ENCODE peak calls at places on chromosomes 7 and 10, in seven cellular contexts. U is dermis microvascular lymphatic vessel endothelial cell, N is RCC 7860, E is A549, X is mesothelial cell of epicardium, G is stomach, R is NCI-H446. D is an unnamed sample.

GRCh38 chr10:3265081-3265480 is 92.5 kb upstream of the PITRM1 start:
- DNase-seq in R (no peak), E (no peak), N (peak), X (no peak), U (peak), G (no peak), D (no peak)

GRCh38 chr10:3806603-3807002 is 21.6 kb upstream of the KLF6 start:
- DNase-seq in G (peak), U (peak), E (no peak), N (peak), R (no peak), X (no peak), D (no peak)

GRCh38 chr10:53236941-53237340 is 464.4 kb upstream of the MBL2 start:
- DNase-seq in R (no peak), U (no peak), X (no peak), G (no peak), E (no peak), N (no peak), D (no peak)

GRCh38 chr10:45063605-45064231 is 63.0 kb downstream of the ZNF22 start:
- DNase-seq in R (no peak), G (no peak), E (no peak), N (no peak), U (no peak), X (no peak), D (no peak)

GRCh38 chr7:84612976-84613375 is 418.4 kb upstream of the SEMA3A start:
- DNase-seq in U (no peak), E (no peak), N (no peak), X (no peak), R (no peak), G (no peak), D (no peak)

GRCh38 chr7:1922870-1923236 is 252.8 kb downstream of the ELFN1 start:
- DNase-seq in N (no peak), G (no peak), E (no peak), X (no peak), R (no peak), U (no peak), D (no peak)

GRCh38 chr7:73701357-73701995 is 18.0 kb downstream of the STX1A start:
- DNase-seq in R (no peak), E (peak), U (no peak), N (no peak), X (no peak), G (no peak), D (no peak)

GRCh38 chr10:115141254-115141653 is 48.1 kb downstream of the ATRNL1 start:
- DNase-seq in E (no peak), N (peak), G (no peak), X (no peak), U (no peak), R (no peak), D (no peak)

GRCh38 chr10:34996843-34997242 is 93.3 kb downstream of the CUL2 start:
- DNase-seq in E (no peak), U (no peak), X (no peak), G (no peak), R (no peak), N (peak), D (no peak)

GRCh38 chr7:4074407-4074806 is 607.7 kb upstream of the FOXK1 start:
- DNase-seq in N (no peak), X (no peak), R (no peak), U (no peak), G (peak), E (no peak), D (no peak)

GRCh38 chr10:75399461-75400162 is 2.0 kb downstream of the ZNF503 start:
- DNase-seq in N (peak), X (peak), R (peak), E (peak), U (no peak), G (peak), D (peak)

GRCh38 chr7:7090460-7090859 is 91.9 kb upstream of the C1GALT1 start:
- DNase-seq in R (no peak), N (no peak), G (no peak), E (no peak), U (no peak), X (no peak), D (no peak)